ENCODE peak calls at places on chromosomes 4 and X, in six cellular contexts. Z is esophagus squamous epithelium, K is K562, V is H1, G is suprapubic skin, R is breast epithelium. M is an unnamed sample.

GRCh38 chr4:15001248-15001824 is 945 bp upstream of the CPEB2 start:
- DNase-seq in K (peak), G (peak), Z (peak), R (peak), V (peak), M (peak)

GRCh38 chr4:184417802-184418511 is 56.4 kb downstream of the IRF2 start:
- DNase-seq in V (no peak), G (no peak), R (no peak), Z (no peak), K (peak), M (no peak)

GRCh38 chrX:2451456-2452316 is 49.1 kb downstream of the DHRSX start:
- DNase-seq in Z (no peak), G (no peak), K (peak), R (peak), V (peak), M (no peak)

GRCh38 chr4:121827851-121828250 is 4.2 kb upstream of the CCNA2 start:
- DNase-seq in K (no peak), Z (no peak), V (no peak), R (no peak), G (no peak), M (no peak)

GRCh38 chr4:157810137-157810774 is 362.6 kb downstream of the GASK1B start:
- DNase-seq in G (no peak), R (no peak), K (no peak), Z (no peak), V (no peak), M (no peak)

GRCh38 chr4:101960431-101960830 is 169.9 kb downstream of the BANK1 start:
- DNase-seq in K (no peak), G (no peak), V (no peak), R (no peak), Z (no peak), M (no peak)

GRCh38 chrX:83934220-83934619 is 73.3 kb downstream of the CYLC1 start:
- DNase-seq in K (no peak), R (no peak), G (no peak), Z (no peak), V (no peak), M (no peak)

GRCh38 chr4:186472948-186473347 is 82.4 kb downstream of the MTNR1A start:
- DNase-seq in K (peak), Z (no peak), G (no peak), R (no peak), V (no peak), M (no peak)

GRCh38 chr4:133711817-133712216 is 489.8 kb downstream of the PABPC4L start:
- DNase-seq in K (no peak), R (no peak), Z (no peak), G (no peak), V (no peak), M (no peak)

GRCh38 chr4:94419956-94420355 is 31.8 kb upstream of the PDLIM5 start:
- DNase-seq in G (no peak), V (no peak), Z (no peak), K (no peak), R (no peak), M (no peak)

GRCh38 chr4:24979554-24979953 is 51.2 kb downstream of the LGI2 start:
- DNase-seq in K (no peak), V (no peak), G (peak), Z (no peak), R (no peak), M (peak)

GRCh38 chr4:119526786-119527550 is 101.6 kb downstream of the PDE5A start:
- DNase-seq in Z (no peak), V (no peak), K (no peak), G (no peak), R (no peak), M (no peak)

GRCh38 chr4:125316781-125317525 is 2.2 kb downstream of the FAT4 start:
- DNase-seq in Z (no peak), K (no peak), V (peak), R (no peak), G (peak), M (peak)

GRCh38 chr4:620201-620600 is 5.2 kb upstream of the PDE6B start:
- DNase-seq in R (no peak), Z (no peak), G (peak), K (no peak), V (no peak), M (no peak)

GRCh38 chr4:55866973-55867574 is 13.6 kb downstream of the EXOC1 start:
- DNase-seq in R (no peak), G (no peak), K (peak), V (no peak), Z (no peak), M (peak)

GRCh38 chrX:13010546-13010945 is 33.9 kb downstream of the FAM9C start:
- DNase-seq in G (no peak), Z (no peak), K (no peak), V (no peak), R (no peak), M (no peak)

GRCh38 chr4:20393486-20394100 is 141.9 kb downstream of the SLIT2 start:
- DNase-seq in V (no peak), G (no peak), Z (no peak), K (no peak), R (no peak), M (no peak)

GRCh38 chr4:35966558-35966957 is 277.8 kb downstream of the ARAP2 start:
- DNase-seq in V (no peak), K (no peak), Z (no peak), G (no peak), R (no peak), M (no peak)

GRCh38 chr4:127916512-127916911 is 35.8 kb downstream of the PLK4 start:
- DNase-seq in R (no peak), Z (no peak), K (no peak), G (no peak), V (no peak), M (no peak)

GRCh38 chr4:78774395-78774794 is 1.8 kb upstream of the BMP2K start:
- DNase-seq in R (no peak), V (no peak), G (no peak), Z (no peak), K (no peak), M (no peak)

GRCh38 chr4:85409251-85409650 is 65.7 kb upstream of the ARHGAP24 start:
- DNase-seq in V (no peak), Z (no peak), G (no peak), R (no peak), K (no peak), M (no peak)

GRCh38 chr4:169417629-169418282 is 147.0 kb upstream of the SH3RF1 start:
- DNase-seq in G (no peak), V (no peak), R (no peak), K (no peak), Z (no peak), M (no peak)

GRCh38 chr4:5753766-5754528 is 42.9 kb downstream of the EVC start:
- DNase-seq in R (no peak), G (no peak), Z (no peak), K (no peak), V (peak), M (peak)

GRCh38 chr4:149296503-149296902 is 519.1 kb downstream of the IQCM start:
- DNase-seq in V (no peak), Z (no peak), G (no peak), K (no peak), R (no peak), M (no peak)

GRCh38 chr4:22514431-22514830 is 1.4 kb downstream of the ADGRA3 start:
- DNase-seq in Z (no peak), G (no peak), R (no peak), K (no peak), V (no peak), M (no peak)

GRCh38 chr4:57710053-57710452 is 599.9 kb upstream of the IGFBP7 start:
- DNase-seq in K (no peak), V (no peak), G (no peak), R (no peak), Z (no peak), M (no peak)

GRCh38 chr4:184382189-184382846 is 92.0 kb downstream of the IRF2 start:
- DNase-seq in K (no peak), R (no peak), G (no peak), V (no peak), Z (no peak), M (no peak)

GRCh38 chr4:71066737-71067716 is 73.6 kb downstream of the DCK start:
- DNase-seq in K (no peak), Z (no peak), R (no peak), V (no peak), G (no peak), M (no peak)

GRCh38 chr4:80079255-80079923 is 6.4 kb upstream of the ANTXR2 start:
- DNase-seq in V (no peak), G (no peak), Z (no peak), K (no peak), R (no peak), M (no peak)

GRCh38 chr4:122894802-122895201 is 27.6 kb downstream of the NUDT6 start:
- DNase-seq in R (no peak), Z (no peak), V (no peak), G (no peak), K (no peak), M (no peak)

GRCh38 chr4:40289366-40290188 is 45.6 kb upstream of the CHRNA9 start:
- DNase-seq in V (no peak), R (no peak), G (no peak), Z (no peak), K (no peak), M (no peak)

GRCh38 chr4:57043304-57044251 is 64.9 kb downstream of the POLR2B start:
- DNase-seq in Z (no peak), K (no peak), V (no peak), R (peak), G (no peak), M (no peak)

GRCh38 chrX:41317487-41318208 is 16.3 kb upstream of the DDX3X start:
- DNase-seq in V (no peak), G (no peak), R (no peak), Z (no peak), K (no peak), M (no peak)

GRCh38 chr4:123671633-123672404 is 275.2 kb downstream of the SPRY1 start:
- DNase-seq in K (no peak), G (no peak), R (no peak), V (no peak), Z (no peak), M (no peak)

GRCh38 chr4:184846531-184846930 is 20.8 kb upstream of the ACSL1 start:
- DNase-seq in K (no peak), R (no peak), G (no peak), V (no peak), Z (no peak), M (no peak)

GRCh38 chr4:128256539-128256938 is 31.1 kb downstream of the PGRMC2 start:
- DNase-seq in G (no peak), R (no peak), V (no peak), Z (no peak), K (no peak), M (no peak)

GRCh38 chr4:27397886-27398285 is 537.2 kb downstream of the STIM2 start:
- DNase-seq in K (no peak), G (no peak), R (no peak), Z (no peak), V (no peak), M (no peak)

GRCh38 chrX:8868906-8869305 is 67.7 kb upstream of the FAM9A start:
- DNase-seq in G (no peak), K (no peak), V (no peak), R (no peak), Z (no peak), M (no peak)
- TF ChIP-seq CTCF in G (no peak), K (no peak), V (no peak), R (peak), Z (no peak), M (no peak)

GRCh38 chr4:8568068-8568668 is 12.0 kb upstream of the GPR78 start:
- DNase-seq in R (no peak), G (no peak), V (no peak), Z (no peak), K (no peak), M (no peak)
- H3K4me3 ChIP-seq in R (no peak), G (no peak), V (peak), Z (no peak), K (no peak), M (no peak)

GRCh38 chr4:2462992-2463762 is 5.7 kb upstream of the RNF4 start:
- DNase-seq in V (no peak), G (no peak), Z (no peak), R (no peak), K (no peak), M (no peak)

GRCh38 chr4:2469192-2469984 is 482 bp downstream of the RNF4 start:
- DNase-seq in R (peak), Z (peak), V (no peak), K (peak), G (no peak), M (peak)

GRCh38 chr4:2472187-2472586 is 3.3 kb downstream of the RNF4 start:
- DNase-seq in Z (no peak), V (no peak), R (no peak), G (no peak), K (no peak), M (no peak)

GRCh38 chr4:2465032-2465431 is 3.9 kb upstream of the RNF4 start:
- DNase-seq in R (no peak), V (no peak), G (no peak), Z (no peak), K (no peak), M (no peak)

GRCh38 chr4:2468464-2469191 is at the start of gene RNF4:
- DNase-seq in K (peak), V (peak), Z (peak), G (peak), R (peak), M (peak)
- TF ChIP-seq POLR2A in K (peak), V (peak), Z (no peak), G (peak), R (no peak), M (no peak)

GRCh38 chrX:75623535-75623934 is 100.7 kb upstream of the ZDHHC15 start:
- DNase-seq in V (no peak), R (no peak), G (no peak), K (no peak), Z (no peak), M (no peak)
- TF ChIP-seq CTCF in V (peak), R (no peak), G (no peak), K (no peak), Z (no peak), M (no peak)

GRCh38 chr4:105912633-105913032 is 17.4 kb downstream of the NPNT start:
- DNase-seq in G (no peak), R (no peak), Z (no peak), K (no peak), V (no peak), M (no peak)
- H3K4me3 ChIP-seq in G (no peak), R (no peak), Z (no peak), K (no peak), V (no peak), M (no peak)

GRCh38 chr4:2071252-2071911 is 12.3 kb downstream of the NAT8L start:
- DNase-seq in G (peak), Z (no peak), R (no peak), K (peak), V (peak), M (no peak)
- TF ChIP-seq POLR2A in G (no peak), Z (no peak), R (no peak), K (no peak), V (no peak), M (no peak)

GRCh38 chr4:144645621-144646522 is at the start of gene HHIP:
- DNase-seq in Z (no peak), R (no peak), K (peak), V (peak), G (peak), M (no peak)
- TF ChIP-seq CTCF in Z (no peak), R (no peak), K (no peak), V (no peak), G (no peak), M (no peak)

GRCh38 chrX:45771114-45771513 is 570.4 kb upstream of the DIPK2B start:
- DNase-seq in R (no peak), Z (no peak), G (no peak), V (no peak), K (peak), M (no peak)
- H3K4me3 ChIP-seq in R (peak), Z (peak), G (peak), V (no peak), K (peak), M (no peak)